ENCODE peak calls at places on chromosomes 7 and 10, in nine cellular contexts. One of them, this sample, is unnamed. For H3K36me3, the result is how much of the 10 kb centered on the place peaks cover.

GRCh38 chr10:17113889-17114288 is 15.7 kb downstream of the CUBN start:
- DNase-seq in colonic mucosa: no peak
- DNase-seq in mucosa of descending colon: no peak
- DNase-seq in adrenal gland: no peak
- DNase-seq in brain microvascular endothelial cell: no peak
- DNase-seq in thoracic aorta: no peak
- DNase-seq in heart left ventricle: peak
- DNase-seq in fibroblast of lung: peak
- DNase-seq in pancreas: no peak
- DNase-seq in this sample: no peak

GRCh38 chr7:29442146-29442545 is 121.5 kb upstream of the PRR15 start:
- DNase-seq in colonic mucosa: no peak
- DNase-seq in pancreas: no peak
- DNase-seq in fibroblast of lung: peak
- DNase-seq in adrenal gland: no peak
- DNase-seq in heart left ventricle: no peak
- DNase-seq in mucosa of descending colon: no peak
- DNase-seq in brain microvascular endothelial cell: no peak
- DNase-seq in thoracic aorta: no peak
- DNase-seq in this sample: peak

GRCh38 chr10:28111712-28112111 is 112.8 kb upstream of the ODAD2 start:
- DNase-seq in heart left ventricle: no peak
- DNase-seq in pancreas: no peak
- DNase-seq in fibroblast of lung: peak
- DNase-seq in colonic mucosa: no peak
- DNase-seq in brain microvascular endothelial cell: no peak
- DNase-seq in mucosa of descending colon: no peak
- DNase-seq in thoracic aorta: no peak
- DNase-seq in adrenal gland: no peak
- DNase-seq in this sample: no peak

GRCh38 chr10:33163941-33164824 is 170.3 kb downstream of the NRP1 start:
- DNase-seq in thoracic aorta: no peak
- DNase-seq in adrenal gland: no peak
- DNase-seq in mucosa of descending colon: no peak
- DNase-seq in colonic mucosa: no peak
- DNase-seq in pancreas: no peak
- DNase-seq in heart left ventricle: no peak
- DNase-seq in brain microvascular endothelial cell: peak
- DNase-seq in fibroblast of lung: peak
- DNase-seq in this sample: peak

GRCh38 chr7:91537260-91538152 is 273.3 kb downstream of the FZD1 start:
- DNase-seq in brain microvascular endothelial cell: no peak
- DNase-seq in heart left ventricle: no peak
- DNase-seq in fibroblast of lung: no peak
- DNase-seq in adrenal gland: no peak
- DNase-seq in thoracic aorta: no peak
- DNase-seq in colonic mucosa: no peak
- DNase-seq in mucosa of descending colon: no peak
- DNase-seq in pancreas: no peak
- DNase-seq in this sample: no peak

GRCh38 chr7:17044868-17045267 is 163.1 kb upstream of the AGR3 start:
- DNase-seq in mucosa of descending colon: no peak
- DNase-seq in heart left ventricle: no peak
- DNase-seq in pancreas: no peak
- DNase-seq in adrenal gland: no peak
- DNase-seq in brain microvascular endothelial cell: no peak
- DNase-seq in fibroblast of lung: no peak
- DNase-seq in thoracic aorta: no peak
- DNase-seq in colonic mucosa: no peak
- DNase-seq in this sample: no peak

GRCh38 chr7:45237788-45238461 is 80.3 kb downstream of the RAMP3 start:
- DNase-seq in colonic mucosa: no peak
- DNase-seq in pancreas: no peak
- DNase-seq in thoracic aorta: no peak
- DNase-seq in fibroblast of lung: no peak
- DNase-seq in mucosa of descending colon: no peak
- DNase-seq in heart left ventricle: no peak
- DNase-seq in adrenal gland: peak
- DNase-seq in brain microvascular endothelial cell: no peak
- DNase-seq in this sample: no peak

GRCh38 chr7:144835166-144835611 is 664 bp downstream of the TPK1 start:
- DNase-seq in adrenal gland: peak
- DNase-seq in pancreas: peak
- DNase-seq in brain microvascular endothelial cell: peak
- DNase-seq in thoracic aorta: no peak
- DNase-seq in heart left ventricle: peak
- DNase-seq in colonic mucosa: peak
- DNase-seq in mucosa of descending colon: peak
- DNase-seq in fibroblast of lung: peak
- DNase-seq in this sample: peak

GRCh38 chr7:138436388-138436787 is 23.7 kb upstream of the TRIM24 start:
- DNase-seq in pancreas: no peak
- DNase-seq in fibroblast of lung: no peak
- DNase-seq in thoracic aorta: no peak
- DNase-seq in heart left ventricle: no peak
- DNase-seq in mucosa of descending colon: no peak
- DNase-seq in adrenal gland: no peak
- DNase-seq in colonic mucosa: no peak
- DNase-seq in brain microvascular endothelial cell: no peak
- DNase-seq in this sample: no peak

GRCh38 chr7:135704074-135704473 is 23.9 kb downstream of the SLC13A4 start:
- DNase-seq in brain microvascular endothelial cell: no peak
- DNase-seq in fibroblast of lung: no peak
- DNase-seq in colonic mucosa: no peak
- DNase-seq in thoracic aorta: no peak
- DNase-seq in heart left ventricle: no peak
- DNase-seq in pancreas: no peak
- DNase-seq in adrenal gland: no peak
- DNase-seq in mucosa of descending colon: no peak
- DNase-seq in this sample: no peak

GRCh38 chr7:2043316-2044039 is 189.3 kb downstream of the MAD1L1 start:
- DNase-seq in thoracic aorta: no peak
- DNase-seq in mucosa of descending colon: peak
- DNase-seq in heart left ventricle: no peak
- DNase-seq in colonic mucosa: no peak
- DNase-seq in adrenal gland: no peak
- DNase-seq in fibroblast of lung: no peak
- DNase-seq in pancreas: peak
- DNase-seq in brain microvascular endothelial cell: no peak
- DNase-seq in this sample: no peak

DNA sequence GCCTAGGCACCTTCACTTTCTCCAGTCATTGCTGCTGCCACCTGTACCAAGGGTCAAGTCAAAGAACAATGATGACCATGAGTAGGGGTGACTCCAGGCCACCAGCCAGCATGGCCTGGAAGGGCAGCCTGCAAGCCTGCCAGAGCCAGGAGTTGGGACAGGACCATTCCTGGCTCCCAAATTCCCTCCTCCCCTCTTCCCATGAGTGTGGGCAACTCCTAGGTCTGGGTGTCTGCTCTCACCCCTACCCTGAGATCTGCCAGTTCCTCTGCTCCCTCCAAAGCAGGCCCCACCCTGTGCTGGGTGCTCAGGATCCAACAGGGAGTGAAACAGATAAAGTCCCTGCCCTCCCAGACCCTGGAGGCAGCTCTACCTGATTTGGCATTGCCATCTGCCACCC is 125.8 kb upstream of the NANOS1 start:
- DNase-seq in mucosa of descending colon: no peak
- DNase-seq in colonic mucosa: no peak
- DNase-seq in thoracic aorta: no peak
- DNase-seq in pancreas: no peak
- DNase-seq in brain microvascular endothelial cell: no peak
- DNase-seq in adrenal gland: no peak
- DNase-seq in fibroblast of lung: no peak
- DNase-seq in heart left ventricle: no peak
- DNase-seq in this sample: no peak
- H3K4me3 ChIP-seq in mucosa of descending colon: no peak
- H3K4me3 ChIP-seq in colonic mucosa: no peak
- H3K4me3 ChIP-seq in thoracic aorta: no peak
- H3K4me3 ChIP-seq in pancreas: no peak
- H3K4me3 ChIP-seq in brain microvascular endothelial cell: no peak
- H3K4me3 ChIP-seq in adrenal gland: no peak
- H3K4me3 ChIP-seq in fibroblast of lung: no peak
- H3K4me3 ChIP-seq in heart left ventricle: no peak
- H3K4me3 ChIP-seq in this sample: no peak

DNA sequence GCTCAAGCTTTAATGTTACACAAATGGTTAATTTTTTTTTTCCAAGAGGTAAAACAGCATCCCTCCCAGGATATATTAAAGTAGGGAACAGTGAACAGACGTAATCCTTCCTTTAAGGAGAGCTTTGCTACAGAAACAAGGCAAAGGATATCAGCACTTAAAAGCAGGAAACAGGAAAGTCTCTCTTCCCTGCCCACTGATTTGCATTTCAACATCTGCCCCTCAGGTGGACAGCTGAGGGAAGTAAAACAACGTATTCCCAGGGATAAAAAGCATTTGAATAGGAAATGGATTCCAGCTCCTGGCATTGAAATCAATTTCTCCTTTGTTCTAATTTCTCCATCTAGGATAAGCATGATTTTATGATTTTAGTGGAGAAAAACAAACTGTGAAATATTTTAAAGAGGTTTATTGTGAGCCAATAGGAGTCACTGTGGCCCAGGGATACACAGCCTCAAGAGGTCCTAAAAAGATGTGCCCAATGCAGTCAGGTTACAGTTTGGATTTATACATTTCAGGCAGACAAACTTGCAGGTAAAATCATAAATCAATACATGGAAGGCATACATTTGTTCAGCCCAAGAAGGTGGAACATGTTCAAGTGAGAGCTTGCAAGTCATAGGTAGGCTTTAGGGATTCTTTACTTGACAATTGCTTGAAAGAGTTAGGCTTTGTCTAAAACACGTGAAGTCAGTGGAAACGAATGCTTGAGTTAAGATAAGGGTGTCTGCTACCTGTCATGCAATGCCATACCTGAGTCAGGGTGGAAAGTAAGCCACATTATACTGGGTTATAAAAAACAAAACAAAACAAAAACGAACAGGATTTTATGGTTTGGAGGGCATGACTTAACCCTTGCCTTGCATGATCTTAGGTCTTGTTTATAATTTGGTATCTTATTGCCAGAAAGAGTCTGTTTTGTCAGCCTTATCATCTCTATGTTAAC is 286.2 kb upstream of the VWC2 start:
- DNase-seq in brain microvascular endothelial cell: no peak
- DNase-seq in fibroblast of lung: no peak
- DNase-seq in pancreas: no peak
- DNase-seq in thoracic aorta: no peak
- DNase-seq in adrenal gland: no peak
- DNase-seq in mucosa of descending colon: no peak
- DNase-seq in colonic mucosa: no peak
- DNase-seq in heart left ventricle: no peak
- DNase-seq in this sample: no peak
- TF ChIP-seq CTCF in brain microvascular endothelial cell: no peak
- TF ChIP-seq CTCF in fibroblast of lung: no peak
- TF ChIP-seq CTCF in pancreas: no peak
- TF ChIP-seq CTCF in thoracic aorta: no peak
- TF ChIP-seq CTCF in adrenal gland: no peak
- TF ChIP-seq CTCF in mucosa of descending colon: no peak
- TF ChIP-seq CTCF in colonic mucosa: no peak
- TF ChIP-seq CTCF in heart left ventricle: no peak
- TF ChIP-seq CTCF in this sample: no peak

GRCh38 chr7:75953918-75954317 is 39.0 kb downstream of the POR start:
- DNase-seq in adrenal gland: no peak
- DNase-seq in thoracic aorta: no peak
- DNase-seq in fibroblast of lung: no peak
- DNase-seq in colonic mucosa: no peak
- DNase-seq in pancreas: no peak
- DNase-seq in heart left ventricle: no peak
- DNase-seq in mucosa of descending colon: peak
- DNase-seq in brain microvascular endothelial cell: no peak
- DNase-seq in this sample: no peak
- H3K36me3 ChIP-seq in adrenal gland: under half
- H3K36me3 ChIP-seq in thoracic aorta: under half
- H3K36me3 ChIP-seq in fibroblast of lung: under half
- H3K36me3 ChIP-seq in colonic mucosa: under half
- H3K36me3 ChIP-seq in pancreas: under half
- H3K36me3 ChIP-seq in heart left ventricle: under half
- H3K36me3 ChIP-seq in mucosa of descending colon: under half
- H3K36me3 ChIP-seq in brain microvascular endothelial cell: under half
- H3K36me3 ChIP-seq in this sample: under half

GRCh38 chr10:24952701-24953349 is 419 bp upstream of the PRTFDC1 start:
- DNase-seq in fibroblast of lung: peak
- DNase-seq in brain microvascular endothelial cell: peak
- DNase-seq in thoracic aorta: no peak
- DNase-seq in adrenal gland: peak
- DNase-seq in heart left ventricle: peak
- DNase-seq in colonic mucosa: peak
- DNase-seq in pancreas: peak
- DNase-seq in mucosa of descending colon: no peak
- DNase-seq in this sample: no peak

GRCh38 chr10:24950439-24950838 is 2.0 kb downstream of the PRTFDC1 start:
- DNase-seq in fibroblast of lung: no peak
- DNase-seq in brain microvascular endothelial cell: no peak
- DNase-seq in colonic mucosa: no peak
- DNase-seq in heart left ventricle: no peak
- DNase-seq in adrenal gland: no peak
- DNase-seq in thoracic aorta: no peak
- DNase-seq in mucosa of descending colon: no peak
- DNase-seq in pancreas: no peak
- DNase-seq in this sample: no peak

GRCh38 chr10:24951201-24952145 is 933 bp downstream of the PRTFDC1 start:
- DNase-seq in adrenal gland: peak
- DNase-seq in pancreas: no peak
- DNase-seq in mucosa of descending colon: no peak
- DNase-seq in brain microvascular endothelial cell: no peak
- DNase-seq in fibroblast of lung: peak
- DNase-seq in thoracic aorta: no peak
- DNase-seq in colonic mucosa: peak
- DNase-seq in heart left ventricle: peak
- DNase-seq in this sample: no peak

GRCh38 chr10:24952146-24952700 is at the start of gene PRTFDC1:
- DNase-seq in colonic mucosa: peak
- DNase-seq in heart left ventricle: peak
- DNase-seq in fibroblast of lung: peak
- DNase-seq in mucosa of descending colon: peak
- DNase-seq in brain microvascular endothelial cell: no peak
- DNase-seq in adrenal gland: peak
- DNase-seq in pancreas: peak
- DNase-seq in thoracic aorta: no peak
- DNase-seq in this sample: no peak

DNA sequence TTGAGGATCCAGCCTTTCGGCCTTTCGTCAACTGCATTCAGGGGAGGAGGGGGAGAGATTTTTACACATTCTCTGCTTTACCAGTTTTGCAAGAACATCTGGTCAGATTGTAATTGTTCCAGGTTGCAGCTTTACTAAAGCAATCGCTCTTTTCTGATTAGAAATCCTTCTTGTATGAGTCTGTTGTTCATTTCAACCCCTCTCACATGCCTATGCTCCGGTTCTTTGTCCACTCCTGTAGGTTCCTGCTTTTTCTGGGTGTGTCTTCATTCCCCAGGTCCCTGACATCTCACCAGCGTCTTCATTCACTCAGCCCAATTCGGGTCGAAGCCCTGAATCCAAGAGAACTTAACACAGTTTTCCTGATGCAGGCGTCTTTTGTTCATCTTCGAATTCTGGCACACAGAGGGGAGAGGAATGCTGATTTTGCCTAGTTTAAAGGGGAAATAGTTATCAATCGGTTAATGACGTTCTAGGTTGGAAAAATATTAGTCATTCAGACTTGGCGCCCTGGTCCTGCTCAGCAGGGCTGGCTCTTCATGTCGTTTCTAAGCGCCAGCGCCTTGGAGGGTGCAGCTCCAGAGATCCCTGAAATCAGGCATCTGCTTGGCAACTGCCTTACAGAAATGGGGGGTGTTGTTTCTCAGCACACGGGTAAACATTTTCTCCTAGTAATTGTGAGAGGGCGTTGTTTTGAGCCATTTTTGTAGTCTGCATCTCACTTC is 1.1 kb upstream of the PRTFDC1 start:
- DNase-seq in adrenal gland: no peak
- DNase-seq in thoracic aorta: no peak
- DNase-seq in mucosa of descending colon: no peak
- DNase-seq in fibroblast of lung: peak
- DNase-seq in pancreas: no peak
- DNase-seq in heart left ventricle: no peak
- DNase-seq in brain microvascular endothelial cell: no peak
- DNase-seq in colonic mucosa: no peak
- DNase-seq in this sample: peak
- H3K4me3 ChIP-seq in adrenal gland: no peak
- H3K4me3 ChIP-seq in thoracic aorta: peak
- H3K4me3 ChIP-seq in mucosa of descending colon: no peak
- H3K4me3 ChIP-seq in fibroblast of lung: peak
- H3K4me3 ChIP-seq in pancreas: peak
- H3K4me3 ChIP-seq in heart left ventricle: peak
- H3K4me3 ChIP-seq in brain microvascular endothelial cell: peak
- H3K4me3 ChIP-seq in colonic mucosa: peak
- H3K4me3 ChIP-seq in this sample: peak